ENCODE peak calls at places on chromosome 13, in nine cellular contexts. Y is stimulated activated CD8-positive, alpha-beta memory T cell treated with anti-CD3 and anti-CD28 coated beads, Interleukin-4, amount 100 ng/mL, for 1 hour; M is EL; N is neural crest cell; B is left cardiac atrium; G is activated CD4-positive, alpha-beta T cell treated with anti-CD3 and anti-CD28 coated beads, Interleukin-2, amount 10 ng/mL, durations not matched to agents 7 days and 5 days; T is SW 1271; L is ELF-1; Q is endothelial cell. A is an unnamed sample.
A peak's percentile ranks its signal among the peaks of the same experiment; 100 is the strongest.

GRCh38 chr13:109971006-109971744 is 184.8 kb upstream of the IRS2 start:
- DNase-seq in Y (no peak), M (peak; percentile 4), N (no peak), B (no peak), G (no peak), T (no peak), L (no peak), Q (no peak), A (no peak)

GRCh38 chr13:41707192-41707858 is 250.0 kb downstream of the RGCC start:
- DNase-seq in Y (no peak), M (no peak), N (no peak), B (no peak), G (no peak), T (no peak), L (no peak), Q (no peak), A (no peak)

GRCh38 chr13:20715340-20715732 is 11.8 kb downstream of the IL17D start:
- DNase-seq in Y (no peak), M (no peak), N (no peak), B (no peak), G (no peak), T (no peak), L (no peak), Q (no peak), A (no peak)

GRCh38 chr13:83880275-83881027 is 1.8 kb downstream of the SLITRK1 start:
- DNase-seq in Y (no peak), M (peak; percentile 13), N (no peak), B (no peak), G (no peak), T (no peak), L (peak; percentile 17), Q (no peak), A (no peak)

GRCh38 chr13:110248449-110249143 is 58.4 kb downstream of the COL4A1 start:
- DNase-seq in Y (no peak), M (no peak), N (no peak), B (no peak), G (no peak), T (no peak), L (no peak), Q (peak; percentile 1), A (no peak)

GRCh38 chr13:109875746-109876145 is 89.4 kb upstream of the IRS2 start:
- DNase-seq in Y (no peak), M (no peak), N (no peak), B (no peak), G (no peak), T (no peak), L (no peak), Q (no peak), A (no peak)

GRCh38 chr13:93409816-93410215 is 183.2 kb downstream of the GPC6 start:
- DNase-seq in Y (no peak), M (no peak), N (no peak), B (no peak), G (no peak), T (no peak), L (no peak), Q (no peak), A (no peak)

GRCh38 chr13:51801631-51802099 is 2.3 kb downstream of the DHRS12 start:
- DNase-seq in Y (no peak), M (peak; percentile 18), N (no peak), B (peak; percentile 85), G (no peak), T (no peak), L (no peak), Q (no peak), A (no peak)

GRCh38 chr13:89925107-89925506 is 1422.4 kb upstream of the MIR17HG start:
- DNase-seq in Y (no peak), M (peak; percentile 1), N (no peak), B (no peak), G (no peak), T (no peak), L (peak; percentile 28), Q (peak; percentile 37), A (peak; percentile 53)

GRCh38 chr13:110023729-110024645 is 237.6 kb upstream of the IRS2 start:
- DNase-seq in Y (no peak), M (no peak), N (no peak), B (peak; percentile 47), G (no peak), T (no peak), L (no peak), Q (peak; percentile 26), A (no peak)

GRCh38 chr13:51261610-51262249 is 39.5 kb downstream of the FAM124A start:
- DNase-seq in Y (no peak), M (no peak), N (no peak), B (no peak), G (no peak), T (no peak), L (no peak), Q (no peak), A (no peak)

GRCh38 chr13:64234255-64234654 is 2818.6 kb upstream of the PCDH20 start:
- DNase-seq in Y (no peak), M (peak; percentile 84), N (no peak), B (no peak), G (no peak), T (no peak), L (no peak), Q (no peak), A (peak; percentile 12)

GRCh38 chr13:42740753-42741152 is 40.6 kb upstream of the FAM216B start:
- DNase-seq in Y (no peak), M (no peak), N (no peak), B (peak; percentile 63), G (no peak), T (no peak), L (no peak), Q (no peak), A (no peak)

GRCh38 chr13:20188649-20189553 is 3.8 kb downstream of the GJB2 start:
- DNase-seq in Y (no peak), M (no peak), N (no peak), B (no peak), G (peak; percentile 19), T (no peak), L (no peak), Q (no peak), A (no peak)

GRCh38 chr13:77384999-77385398 is 58.1 kb upstream of the MYCBP2 start:
- DNase-seq in Y (no peak), M (peak; percentile 45), N (no peak), B (no peak), G (no peak), T (no peak), L (no peak), Q (no peak), A (no peak)

GRCh38 chr13:28820099-28821051 is at the start of gene MTUS2:
- DNase-seq in Y (no peak), M (no peak), N (peak; percentile 11), B (peak; percentile 29), G (no peak), T (no peak), L (peak; percentile 35), Q (peak; percentile 15), A (no peak)

GRCh38 chr13:73618275-73618865 is 515.8 kb downstream of the KLF12 start:
- DNase-seq in Y (no peak), M (no peak), N (no peak), B (no peak), G (no peak), T (no peak), L (no peak), Q (no peak), A (no peak)

GRCh38 chr13:113786262-113786841 is 27.3 kb downstream of the TMEM255B start:
- DNase-seq in Y (no peak), M (peak; percentile 78), N (no peak), B (no peak), G (no peak), T (no peak), L (no peak), Q (no peak), A (peak; percentile 34)

GRCh38 chr13:111360452-111360851 is 40.0 kb downstream of the TEX29 start:
- DNase-seq in Y (no peak), M (no peak), N (no peak), B (no peak), G (no peak), T (no peak), L (no peak), Q (no peak), A (no peak)

GRCh38 chr13:38785047-38785446 is 98.2 kb downstream of the FREM2 start:
- DNase-seq in Y (no peak), M (no peak), N (no peak), B (no peak), G (no peak), T (no peak), L (no peak), Q (no peak), A (no peak)

GRCh38 chr13:75870397-75870801 is 234.3 kb downstream of the LMO7 start:
- DNase-seq in Y (no peak), M (peak; percentile 47), N (peak; percentile 20), B (no peak), G (peak; percentile 16), T (no peak), L (peak; percentile 36), Q (no peak), A (peak; percentile 7)

GRCh38 chr13:39496487-39496998 is 106.5 kb downstream of the LHFPL6 start:
- DNase-seq in Y (no peak), M (no peak), N (no peak), B (no peak), G (no peak), T (no peak), L (no peak), Q (no peak), A (no peak)

GRCh38 chr13:110006304-110006703 is 219.9 kb upstream of the IRS2 start:
- DNase-seq in Y (no peak), M (peak; percentile 76), N (no peak), B (no peak), G (no peak), T (no peak), L (no peak), Q (no peak), A (no peak)

GRCh38 chr13:27442797-27443196 is 7.6 kb downstream of the MTIF3 start:
- DNase-seq in Y (no peak), M (no peak), N (no peak), B (no peak), G (no peak), T (no peak), L (no peak), Q (no peak), A (no peak)

GRCh38 chr13:94967183-94968039 is 255.1 kb upstream of the SOX21 start:
- DNase-seq in Y (no peak), M (peak; percentile 15), N (peak; percentile 43), B (no peak), G (no peak), T (no peak), L (peak; percentile 37), Q (peak; percentile 52), A (no peak)

GRCh38 chr13:27556109-27556508 is 64.2 kb downstream of the LNX2 start:
- DNase-seq in Y (no peak), M (peak; percentile 48), N (no peak), B (no peak), G (no peak), T (no peak), L (no peak), Q (no peak), A (no peak)

GRCh38 chr13:79918620-79919019 is 422.3 kb downstream of the SPRY2 start:
- DNase-seq in Y (no peak), M (no peak), N (no peak), B (no peak), G (no peak), T (no peak), L (no peak), Q (no peak), A (no peak)

GRCh38 chr13:29961036-29961685 is 110.7 kb upstream of the UBL3 start:
- DNase-seq in Y (no peak), M (no peak), N (peak; percentile 10), B (no peak), G (no peak), T (no peak), L (no peak), Q (no peak), A (no peak)

GRCh38 chr13:109695402-109696190 is 90.8 kb downstream of the IRS2 start:
- DNase-seq in Y (no peak), M (no peak), N (no peak), B (no peak), G (no peak), T (no peak), L (no peak), Q (no peak), A (no peak)

GRCh38 chr13:94188173-94188869 is 291.2 kb downstream of the DCT start:
- DNase-seq in Y (no peak), M (no peak), N (no peak), B (no peak), G (no peak), T (no peak), L (peak; percentile 42), Q (no peak), A (no peak)

GRCh38 chr13:100440756-100441421 is 147.7 kb downstream of the GGACT start:
- DNase-seq in Y (no peak), M (peak; percentile 70), N (no peak), B (no peak), G (no peak), T (no peak), L (no peak), Q (no peak), A (no peak)